ENCODE peak calls at places on chromosome 21, in five cellular contexts. X is mucosa of descending colon, J is mammary epithelial cell, A is HFF-Myc, V is fibroblast of lung. Q is an unnamed sample.
A peak's percentile ranks its signal among the peaks of the same experiment; 100 is the strongest.

GRCh38 chr21:33268736-33269441 is 2.7 kb downstream of the IL10RB start:
- DNase-seq in J (peak; percentile 91), A (no peak), X (peak; percentile 96), V (no peak), Q (no peak)

GRCh38 chr21:38992737-38993136 is 187.0 kb downstream of the ETS2 start:
- DNase-seq in A (no peak), X (no peak), J (no peak), V (no peak), Q (no peak)

GRCh38 chr21:33096426-33096825 is 26.5 kb downstream of the OLIG1 start:
- DNase-seq in X (no peak), V (no peak), J (no peak), A (no peak), Q (no peak)

GRCh38 chr21:16324630-16325029 is 594.8 kb downstream of the USP25 start:
- DNase-seq in A (no peak), J (no peak), X (no peak), V (no peak), Q (no peak)

GRCh38 chr21:37370152-37371040 is 3.8 kb downstream of the DYRK1A start:
- DNase-seq in J (peak; percentile 67), X (no peak), A (peak; percentile 41), V (peak; percentile 79), Q (no peak)

GRCh38 chr21:28336299-28336698 is 656.4 kb downstream of the LTN1 start:
- DNase-seq in X (no peak), V (peak; percentile 93), J (peak; percentile 29), A (peak; percentile 58), Q (peak; percentile 56)

GRCh38 chr21:15034126-15034848 is 30.5 kb downstream of the NRIP1 start:
- DNase-seq in J (no peak), A (peak; percentile 64), V (peak; percentile 66), X (no peak), Q (no peak)

GRCh38 chr21:24444736-24445135 is 1162.5 kb downstream of the MRPL39 start:
- DNase-seq in V (no peak), J (no peak), X (no peak), A (no peak), Q (no peak)

GRCh38 chr21:38834725-38835124 is 29.0 kb downstream of the ETS2 start:
- DNase-seq in X (no peak), J (no peak), V (no peak), A (no peak), Q (no peak)

GRCh38 chr21:36479415-36480402 is at the start of gene CLDN14:
- DNase-seq in X (no peak), J (no peak), A (no peak), V (peak; percentile 17), Q (no peak)

GRCh38 chr21:41444703-41445464 is 18.8 kb downstream of the MX1 start:
- DNase-seq in A (no peak), X (no peak), V (no peak), J (no peak), Q (no peak)

GRCh38 chr21:23963454-23963853 is 1643.8 kb downstream of the MRPL39 start:
- DNase-seq in J (no peak), X (no peak), V (no peak), A (no peak), Q (no peak)

GRCh38 chr21:33587792-33588484 is 546 bp downstream of the DONSON start:
- DNase-seq in J (peak; percentile 41), X (peak; percentile 67), A (no peak), V (peak; percentile 38), Q (no peak)

GRCh38 chr21:28018741-28019669 is 973.7 kb downstream of the LTN1 start:
- DNase-seq in V (peak; percentile 13), A (no peak), X (no peak), J (no peak), Q (no peak)

GRCh38 chr21:38714998-38715397 is 90.7 kb upstream of the ETS2 start:
- DNase-seq in J (peak; percentile 60), A (no peak), V (no peak), X (no peak), Q (no peak)

GRCh38 chr21:41600961-41601572 is 93.1 kb upstream of the TMPRSS2 start:
- DNase-seq in V (no peak), A (no peak), J (no peak), X (no peak), Q (no peak)

GRCh38 chr21:14989359-14989758 is 75.4 kb downstream of the NRIP1 start:
- DNase-seq in X (no peak), J (no peak), A (no peak), V (peak; percentile 70), Q (no peak)

GRCh38 chr21:33289199-33289819 is 23.1 kb downstream of the IL10RB start:
- DNase-seq in A (no peak), X (peak; percentile 27), J (peak; percentile 40), V (no peak), Q (no peak)

GRCh38 chr21:34811368-34811767 is 142.6 kb downstream of the CLIC6 start:
- DNase-seq in X (no peak), V (no peak), J (no peak), A (no peak), Q (no peak)

GRCh38 chr21:34526618-34527290 is 14.7 kb upstream of the KCNE1 start:
- DNase-seq in J (peak; percentile 98), X (peak; percentile 62), A (peak; percentile 98), V (peak; percentile 100), Q (peak; percentile 99)

GRCh38 chr21:22993144-22993543 is 1994.9 kb downstream of the NCAM2 start:
- DNase-seq in X (no peak), A (no peak), V (no peak), J (no peak), Q (no peak)

GRCh38 chr21:14773777-14774345 is 227.7 kb upstream of the SAMSN1 start:
- DNase-seq in V (no peak), A (no peak), J (peak; percentile 30), X (peak; percentile 19), Q (peak; percentile 1)

DNA sequence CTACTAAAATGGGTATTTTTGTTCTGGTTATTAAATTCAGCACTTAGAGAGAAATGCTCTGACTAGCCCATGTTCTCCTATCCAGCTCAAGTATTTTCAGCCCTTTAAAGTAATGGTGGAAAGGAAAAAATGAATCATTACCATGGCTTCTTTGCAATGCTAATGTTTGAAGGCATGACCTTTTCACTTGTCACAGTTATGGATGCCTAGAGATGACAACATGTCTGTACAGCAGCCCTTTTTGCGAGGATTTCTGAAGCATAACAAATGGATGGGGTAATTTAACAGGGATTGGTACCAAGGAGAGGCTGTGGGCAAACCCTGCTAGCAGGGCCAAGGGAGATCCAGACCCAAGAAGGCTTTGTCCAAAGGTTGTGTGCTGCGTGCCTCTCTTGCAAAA is 326.9 kb downstream of the PCP4 start:
- DNase-seq in A (no peak), J (no peak), X (no peak), V (no peak), Q (no peak)
- H3K4me3 ChIP-seq in A (no peak overlapping the region), J (no peak overlapping the region), X (no peak overlapping the region), V (no peak overlapping the region), Q (no peak overlapping the region)

GRCh38 chr21:10539956-10540355 is 18.6 kb downstream of the TPTE start:
- DNase-seq in J (no peak), A (no peak), X (no peak), V (no peak), Q (no peak)
- TF ChIP-seq CTCF in J (no peak), A (no peak), X (no peak), V (no peak), Q (no peak)

GRCh38 chr21:43925096-43925481 is 60.1 kb downstream of the AGPAT3 start:
- DNase-seq in J (peak; percentile 47), A (no peak), V (no peak), X (peak; percentile 69), Q (no peak)
- H3K4me3 ChIP-seq in J (peak overlapping the region; percentile 7), A (no peak overlapping the region), V (no peak overlapping the region), X (no peak overlapping the region), Q (no peak overlapping the region)

GRCh38 chr21:26148834-26149354 is 21.7 kb downstream of the APP start:
- DNase-seq in J (peak; percentile 28), V (peak; percentile 74), A (no peak), X (no peak), Q (no peak)
- TF ChIP-seq CTCF in J (no peak), V (no peak), A (no peak), X (no peak), Q (no peak)

GRCh38 chr21:42661688-42662429 is 8.4 kb downstream of the PDE9A start:
- DNase-seq in V (no peak), A (no peak), X (no peak), J (no peak), Q (no peak)
- H3K4me3 ChIP-seq in V (no peak overlapping the region), A (no peak overlapping the region), X (no peak overlapping the region), J (no peak overlapping the region), Q (no peak overlapping the region)

GRCh38 chr21:26845066-26845749 is at the start of gene ADAMTS1:
- DNase-seq in J (peak; percentile 72), A (no peak), X (peak; percentile 84), V (peak; percentile 96), Q (peak; percentile 36)
- TF ChIP-seq CTCF in J (peak; percentile 10), A (no peak), X (no peak), V (no peak), Q (no peak)

GRCh38 chr21:45643021-45643980 is at the start of gene PCBP3:
- DNase-seq in X (peak; percentile 99), J (peak; percentile 81), A (peak; percentile 38), V (peak; percentile 97), Q (no peak)

GRCh38 chr21:45640888-45641479 is 2.5 kb upstream of the PCBP3 start:
- DNase-seq in J (no peak), X (peak; percentile 78), A (no peak), V (peak; percentile 56), Q (no peak)

GRCh38 chr21:45641480-45642035 is 2.0 kb upstream of the PCBP3 start:
- DNase-seq in V (no peak), X (peak; percentile 61), A (no peak), J (no peak), Q (no peak)

GRCh38 chr21:45644041-45644906 is 749 bp downstream of the PCBP3 start:
- DNase-seq in V (peak; percentile 28), J (no peak), X (no peak), A (no peak), Q (no peak)

GRCh38 chr21:45642122-45642813 is 1.3 kb upstream of the PCBP3 start:
- DNase-seq in X (peak; percentile 66), A (no peak), J (no peak), V (peak; percentile 31), Q (no peak)
- H3K4me3 ChIP-seq in X (no peak overlapping the region), A (no peak overlapping the region), J (no peak overlapping the region), V (no peak overlapping the region), Q (no peak overlapping the region)

Q was measured in epithelial cell of proximal tubule.